ENCODE peak calls at places on chromosomes 5 and 9, in seven cellular contexts. K is stimulated activated naive B cell treated with anti-CD40 and anti-IgM and Interleukin-4, amounts not matched to agents 10 μg/mL and 1 μg/mL and 100 μg/mL, for 72 hours; P is SW 1271; Z is PC-3; X is iris pigment epithelial cell; B is NCI-H345; A is AG09309. N is an unnamed sample.

GRCh38 chr9:75088646-75089368 is 493 bp downstream of the OSTF1 start:
- DNase-seq in K (peak), P (peak), Z (peak), X (peak), B (peak), A (no peak), N (no peak)

GRCh38 chr9:116342071-116342470 is 188.5 kb downstream of the PAPPA start:
- DNase-seq in K (no peak), P (no peak), Z (no peak), X (no peak), B (peak), A (no peak), N (no peak)

GRCh38 chr9:121641228-121641611 is 10.2 kb upstream of the DAB2IP start:
- DNase-seq in K (no peak), P (no peak), Z (no peak), X (no peak), B (no peak), A (no peak), N (no peak)

GRCh38 chr5:135238622-135239460 is 160.2 kb downstream of the MACROH2A1 start:
- DNase-seq in K (no peak), P (no peak), Z (no peak), X (no peak), B (no peak), A (no peak), N (no peak)

GRCh38 chr5:96432245-96433065 is 593 bp downstream of the PCSK1 start:
- DNase-seq in K (no peak), P (no peak), Z (no peak), X (peak), B (peak), A (no peak), N (no peak)

GRCh38 chr5:66602621-66603020 is 6.4 kb downstream of the MAST4 start:
- DNase-seq in K (no peak), P (no peak), Z (no peak), X (no peak), B (no peak), A (no peak), N (no peak)

GRCh38 chr9:102087141-102087540 is 348.7 kb upstream of the GRIN3A start:
- DNase-seq in K (no peak), P (no peak), Z (no peak), X (no peak), B (no peak), A (no peak), N (no peak)

GRCh38 chr5:122259995-122260394 is 52.0 kb upstream of the SNCAIP start:
- DNase-seq in K (no peak), P (no peak), Z (peak), X (peak), B (no peak), A (peak), N (peak)

GRCh38 chr5:94745786-94746730 is 127.6 kb downstream of the SLF1 start:
- DNase-seq in K (peak), P (no peak), Z (peak), X (peak), B (no peak), A (no peak), N (no peak)

GRCh38 chr5:58497956-58498942 is 7.0 kb downstream of the GAPT start:
- DNase-seq in K (no peak), P (peak), Z (peak), X (peak), B (no peak), A (no peak), N (no peak)

GRCh38 chr9:110278080-110278707 is 21.9 kb upstream of the TXN start:
- DNase-seq in K (no peak), P (peak), Z (peak), X (no peak), B (no peak), A (no peak), N (no peak)

GRCh38 chr9:12777149-12778010 is 2.6 kb downstream of the LURAP1L start:
- DNase-seq in K (no peak), P (no peak), Z (peak), X (no peak), B (no peak), A (no peak), N (no peak)

GRCh38 chr9:88988796-88989641 is 2.2 kb upstream of the S1PR3 start:
- DNase-seq in K (peak), P (no peak), Z (no peak), X (peak), B (no peak), A (peak), N (peak)

GRCh38 chr5:56588636-56589485 is 226.5 kb upstream of the MAP3K1 start:
- DNase-seq in K (peak), P (no peak), Z (no peak), X (no peak), B (no peak), A (no peak), N (no peak)

GRCh38 chr5:4642525-4642924 is 497.6 kb upstream of the ADAMTS16 start:
- DNase-seq in K (no peak), P (no peak), Z (no peak), X (no peak), B (no peak), A (no peak), N (no peak)

GRCh38 chr9:88746029-88746743 is 211.2 kb downstream of the NXNL2 start:
- DNase-seq in K (no peak), P (no peak), Z (peak), X (peak), B (no peak), A (peak), N (peak)

GRCh38 chr5:127757576-127757975 is 54.4 kb downstream of the CCDC192 start:
- DNase-seq in K (no peak), P (peak), Z (peak), X (peak), B (peak), A (peak), N (no peak)

GRCh38 chr5:175321927-175322532 is 122.0 kb downstream of the DRD1 start:
- DNase-seq in K (no peak), P (no peak), Z (peak), X (peak), B (no peak), A (no peak), N (no peak)

GRCh38 chr5:116944171-116944570 is 369.5 kb upstream of the SEMA6A start:
- DNase-seq in K (no peak), P (no peak), Z (no peak), X (peak), B (no peak), A (no peak), N (no peak)

GRCh38 chr9:89654025-89654662 is 49.3 kb downstream of the GADD45G start:
- DNase-seq in K (no peak), P (no peak), Z (no peak), X (no peak), B (no peak), A (no peak), N (no peak)

N was measured in AG04449.